ENCODE peak calls at places on chromosomes 2 and 18, in nine cellular contexts. B is vagina; T is amniotic stem cell; Q is stimulated activated naive CD8-positive, alpha-beta T cell treated with anti-CD3 and anti-CD28 coated beads, Interleukin-15, Interleukin-2, amounts not matched to agents 100 U/mL and 50 U/mL, for 24 hours; D is mesothelial cell of epicardium; R is CD4-positive, alpha-beta T cell; A is activated T-cell treated with anti-CD3 and anti-CD28 coated beads, Interleukin-2, amount 50 U/mL, for 72 hours; W is GM23338; L is colonic mucosa. O is an unnamed sample.

GRCh38 chr2:70475266-70475665 is 78.4 kb downstream of the TGFA start:
- DNase-seq in B (peak; percentile 47), T (no peak), Q (no peak), D (no peak), R (no peak), A (no peak), W (no peak), L (no peak), O (no peak)

GRCh38 chr18:75010725-75011124 is 198.2 kb downstream of the PTGR3 start:
- DNase-seq in B (no peak), T (no peak), Q (no peak), D (no peak), R (no peak), A (no peak), W (no peak), L (no peak), O (no peak)

GRCh38 chr2:187499941-187500532 is 52.0 kb upstream of the CALCRL start:
- DNase-seq in B (no peak), T (no peak), Q (peak; percentile 52), D (no peak), R (peak; percentile 21), A (peak; percentile 49), W (peak; percentile 78), L (peak; percentile 61), O (no peak)

GRCh38 chr2:239226677-239227076 is 174.1 kb downstream of the HDAC4 start:
- DNase-seq in B (no peak), T (no peak), Q (no peak), D (no peak), R (no peak), A (no peak), W (no peak), L (no peak), O (no peak)

GRCh38 chr2:241047253-241048010 is 49.0 kb downstream of the SNED1 start:
- DNase-seq in B (no peak), T (no peak), Q (no peak), D (no peak), R (no peak), A (no peak), W (no peak), L (no peak), O (no peak)

GRCh38 chr2:134679740-134680139 is 39.1 kb downstream of the TMEM163 start:
- DNase-seq in B (no peak), T (no peak), Q (peak; percentile 34), D (no peak), R (peak; percentile 52), A (peak; percentile 29), W (no peak), L (no peak), O (peak; percentile 39)

GRCh38 chr18:58225101-58225500 is 181.1 kb downstream of the NEDD4L start:
- DNase-seq in B (no peak), T (no peak), Q (peak; percentile 43), D (no peak), R (no peak), A (peak; percentile 35), W (no peak), L (no peak), O (no peak)

GRCh38 chr2:101745711-101746694 is 48.5 kb downstream of the MAP4K4 start:
- DNase-seq in B (no peak), T (peak; percentile 26), Q (no peak), D (no peak), R (no peak), A (no peak), W (no peak), L (no peak), O (no peak)

GRCh38 chr2:204863351-204863750 is 318.1 kb downstream of the PARD3B start:
- DNase-seq in B (no peak), T (no peak), Q (no peak), D (no peak), R (no peak), A (no peak), W (no peak), L (no peak), O (no peak)

GRCh38 chr18:54069729-54070128 is 154.7 kb downstream of the MBD2 start:
- DNase-seq in B (no peak), T (no peak), Q (no peak), D (no peak), R (no peak), A (no peak), W (peak; percentile 79), L (no peak), O (no peak)

GRCh38 chr2:101089419-101089818 is 61.8 kb downstream of the TBC1D8 start:
- DNase-seq in B (no peak), T (no peak), Q (no peak), D (no peak), R (no peak), A (no peak), W (no peak), L (no peak), O (no peak)

GRCh38 chr2:69915050-69915945 is at the start of gene MXD1:
- DNase-seq in B (no peak), T (no peak), Q (peak; percentile 30), D (peak; percentile 21), R (no peak), A (peak; percentile 31), W (peak; percentile 58), L (peak; percentile 39), O (no peak)

GRCh38 chr2:131431336-131431735 is 44.6 kb upstream of the TUBA3D start:
- DNase-seq in B (no peak), T (no peak), Q (no peak), D (no peak), R (no peak), A (no peak), W (no peak), L (no peak), O (no peak)

GRCh38 chr2:119721904-119722303 is 37.8 kb upstream of the PTPN4 start:
- DNase-seq in B (no peak), T (no peak), Q (no peak), D (no peak), R (no peak), A (no peak), W (no peak), L (no peak), O (no peak)

O was measured in effector memory CD8-positive, alpha-beta T cell.